ENCODE peak calls at places on chromosomes 6 and 20, in seven cellular contexts. J is kidney; Z is lower lobe of right lung; D is body of pancreas; B is CD8-positive, alpha-beta T cell; Y is OCI-LY7; T is fibroblast of pulmonary artery. P is an unnamed sample.
A peak's percentile ranks its signal among the peaks of the same experiment; 100 is the strongest.

GRCh38 chr6:161918608-161919205 is 644.8 kb upstream of the AGPAT4 start:
- DNase-seq in Z (no peak), B (no peak), D (no peak), Y (no peak), J (no peak), T (no peak), P (no peak)

GRCh38 chr20:63612276-63612931 is 14.5 kb downstream of the GMEB2 start:
- DNase-seq in Z (peak; percentile 72), B (no peak), D (no peak), Y (no peak), T (no peak), J (peak; percentile 55), P (no peak)

GRCh38 chr6:138406443-138406842 is 2.4 kb downstream of the HEBP2 start:
- DNase-seq in J (no peak), B (no peak), D (no peak), T (no peak), Z (no peak), Y (peak; percentile 36), P (peak; percentile 45)

GRCh38 chr6:6225885-6226284 is 94.6 kb downstream of the F13A1 start:
- DNase-seq in Z (no peak), D (no peak), B (no peak), J (no peak), T (no peak), Y (no peak), P (no peak)

GRCh38 chr6:129340983-129341382 is 369.0 kb downstream of the ARHGAP18 start:
- DNase-seq in Z (no peak), T (peak; percentile 99), Y (no peak), B (no peak), J (no peak), D (no peak), P (peak; percentile 91)

GRCh38 chr6:169212897-169213813 is 40.5 kb downstream of the THBS2 start:
- DNase-seq in Z (peak; percentile 93), D (peak; percentile 94), T (peak; percentile 89), B (peak; percentile 82), J (peak; percentile 97), Y (peak; percentile 83), P (peak; percentile 95)

GRCh38 chr6:90650041-90650948 is 63.4 kb upstream of the MAP3K7 start:
- DNase-seq in D (no peak), J (no peak), B (no peak), Z (no peak), T (no peak), Y (no peak), P (no peak)

GRCh38 chr20:20462185-20462584 is 94.3 kb downstream of the INSM1 start:
- DNase-seq in Y (no peak), B (no peak), Z (no peak), D (no peak), J (no peak), T (no peak), P (no peak)

GRCh38 chr20:54650201-54650722 is 174.9 kb downstream of the DOK5 start:
- DNase-seq in T (peak; percentile 8), B (no peak), J (no peak), D (no peak), Z (no peak), Y (no peak), P (no peak)
- TF ChIP-seq CTCF in T (no peak), B (no peak), J (no peak), D (no peak), Z (no peak), Y (no peak), P (no peak)

GRCh38 chr6:17012421-17013225 is 89.2 kb upstream of the STMND1 start:
- DNase-seq in B (no peak), Y (no peak), J (no peak), D (peak; percentile 29), Z (no peak), T (peak; percentile 75), P (peak; percentile 52)
- TF ChIP-seq CTCF in B (no peak), Y (no peak), J (peak; percentile 21), D (no peak), Z (peak; percentile 15), T (peak; percentile 38), P (peak; percentile 37)

GRCh38 chr6:30073489-30074240 is 1.9 kb downstream of the RNF39 start:
- DNase-seq in J (no peak), B (no peak), T (no peak), D (no peak), Z (no peak), Y (no peak), P (no peak)
- TF ChIP-seq CTCF in J (no peak), B (no peak), T (no peak), D (no peak), Z (no peak), Y (no peak), P (no peak)

DNA sequence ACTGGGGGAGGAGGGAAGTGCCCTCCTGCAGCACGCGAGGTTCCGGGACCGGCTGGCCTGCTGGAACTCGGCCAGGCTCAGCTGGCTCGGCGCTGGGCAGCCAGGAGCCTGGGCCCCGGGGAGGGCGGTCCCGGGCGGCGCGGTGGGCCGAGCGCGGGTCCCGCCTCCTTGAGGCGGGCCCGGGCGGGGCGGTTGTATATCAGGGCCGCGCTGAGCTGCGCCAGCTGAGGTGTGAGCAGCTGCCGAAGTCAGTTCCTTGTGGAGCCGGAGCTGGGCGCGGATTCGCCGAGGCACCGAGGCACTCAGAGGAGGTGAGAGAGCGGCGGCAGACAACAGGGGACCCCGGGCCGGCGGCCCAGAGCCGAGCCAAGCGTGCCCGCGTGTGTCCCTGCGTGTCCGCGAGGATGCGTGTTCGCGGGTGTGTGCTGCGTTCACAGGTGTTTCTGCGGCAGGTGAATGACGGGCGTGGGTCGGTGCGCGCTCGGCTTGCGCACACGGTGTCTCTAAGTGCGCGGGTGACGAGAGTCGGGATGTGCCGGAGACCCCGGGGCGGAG is at the start of gene CDKN1A:
- DNase-seq in D (peak; percentile 96), B (peak; percentile 57), Z (peak; percentile 94), Y (peak; percentile 33), T (peak; percentile 96), J (peak; percentile 97), P (peak; percentile 99)
- TF ChIP-seq CTCF in D (peak; percentile 39), B (no peak), Z (no peak), Y (no peak), T (no peak), J (peak; percentile 6), P (no peak)

GRCh38 chr6:158468666-158469065 is 91.2 kb upstream of the TMEM181 start:
- DNase-seq in Y (no peak), B (no peak), J (no peak), D (no peak), T (no peak), Z (no peak), P (no peak)
- TF ChIP-seq CTCF in Y (peak; percentile 20), B (no peak), J (no peak), D (no peak), T (no peak), Z (no peak), P (no peak)

DNA sequence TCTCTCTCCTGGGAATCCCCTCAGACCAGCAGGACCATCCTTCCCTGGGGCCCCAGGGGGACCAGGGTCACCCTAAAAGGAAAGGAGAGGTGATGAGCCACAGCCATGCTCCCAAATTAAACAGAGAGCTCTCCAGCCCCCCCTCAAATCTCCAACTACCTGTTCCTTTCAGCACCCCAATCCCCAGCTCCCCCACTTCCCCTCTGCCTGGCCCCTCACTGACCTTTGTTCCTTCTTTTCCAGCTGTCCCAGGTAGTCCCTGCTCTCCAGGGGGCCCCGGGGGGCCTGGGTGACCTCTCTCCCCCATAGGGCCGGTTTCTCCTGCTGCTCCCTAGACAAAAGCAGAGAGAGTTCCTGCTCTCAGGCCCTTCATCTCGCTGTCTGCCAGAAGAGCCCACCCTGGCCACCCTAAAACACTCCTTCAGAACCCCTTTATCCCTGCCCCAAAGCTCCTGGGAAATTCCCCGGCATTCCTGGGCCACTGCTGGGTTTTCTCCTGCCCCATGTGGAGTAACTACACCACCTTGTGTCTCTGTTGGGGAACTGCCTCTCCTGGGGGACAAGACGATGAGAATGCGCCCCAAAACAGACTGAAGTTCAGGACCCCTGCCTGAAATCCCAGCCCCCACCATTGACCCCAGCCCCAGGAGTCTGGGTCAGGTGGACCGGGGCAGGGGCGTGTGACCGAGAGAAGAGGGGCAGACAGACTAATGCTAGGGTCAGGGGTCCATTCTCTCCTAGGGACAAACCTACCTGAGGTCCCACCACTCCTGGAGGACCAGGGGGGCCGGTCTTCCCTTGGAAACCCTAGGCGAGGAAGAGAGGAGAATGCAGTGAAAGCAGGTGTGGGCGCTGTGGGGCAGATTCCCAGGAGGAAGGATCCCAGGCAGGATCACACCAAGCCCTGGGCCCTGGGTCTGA is 19.7 kb downstream of the COL11A2 start:
- DNase-seq in B (no peak), T (peak; percentile 41), Z (no peak), Y (peak; percentile 35), D (no peak), J (no peak), P (peak; percentile 24)
- TF ChIP-seq CTCF in B (no peak), T (peak; percentile 64), Z (peak; percentile 45), Y (peak; percentile 79), D (peak; percentile 40), J (peak; percentile 35), P (peak; percentile 69)

DNA sequence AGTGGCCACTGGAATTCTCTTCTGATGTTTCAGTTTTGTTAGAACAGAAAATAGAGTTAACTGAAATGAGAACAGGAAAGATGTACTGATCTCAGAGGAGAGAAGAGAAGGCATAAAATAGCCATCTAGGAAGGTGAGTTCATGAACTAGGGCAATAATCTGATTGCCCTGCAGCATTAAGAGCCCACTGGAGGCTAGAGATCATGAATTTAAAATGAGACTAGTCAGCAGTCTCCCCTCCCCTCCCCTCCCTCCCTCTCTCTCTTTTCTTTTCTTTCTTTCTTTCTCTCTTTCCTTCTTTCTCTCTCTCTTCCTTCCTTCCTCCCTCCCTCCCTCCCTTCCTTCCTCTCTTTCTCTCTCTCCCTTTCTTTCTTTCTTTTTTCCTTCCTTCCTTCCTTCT is 28.9 kb downstream of the GPRC6A start:
- DNase-seq in J (no peak), Y (no peak), Z (no peak), T (no peak), B (no peak), D (no peak), P (no peak)
- TF ChIP-seq CTCF in J (no peak), Y (no peak), Z (no peak), T (no peak), B (no peak), D (no peak), P (no peak)